ENCODE peak calls at places on chromosomes 6 and 20, in six cellular contexts. U is GM12865, E is RWPE1, R is Caco-2, I is SK-N-SH, S is osteocyte. F is an unnamed sample.
A peak's percentile ranks its signal among the peaks of the same experiment; 100 is the strongest.

GRCh38 chr6:5996701-5997419 is 9.9 kb downstream of the NRN1 start:
- DNase-seq in R (no peak), E (no peak), S (no peak), I (peak; percentile 77), U (no peak), F (no peak)

GRCh38 chr6:40492126-40492525 is 95.0 kb downstream of the LRFN2 start:
- DNase-seq in E (no peak), R (no peak), S (no peak), U (no peak), I (peak; percentile 66), F (no peak)

GRCh38 chr6:36245572-36246031 is 24.3 kb upstream of the PNPLA1 start:
- DNase-seq in E (no peak), I (peak; percentile 65), S (no peak), U (no peak), R (no peak), F (no peak)

GRCh38 chr6:163648868-163649267 is 234.3 kb downstream of the QKI start:
- DNase-seq in U (no peak), I (no peak), R (no peak), E (no peak), S (no peak), F (no peak)

GRCh38 chr6:169250660-169251059 is 3.0 kb downstream of the THBS2 start:
- DNase-seq in I (no peak), E (peak; percentile 70), S (peak; percentile 84), U (no peak), R (peak; percentile 33), F (no peak)

GRCh38 chr6:116596815-116597214 is 19.5 kb upstream of the RSPH4A start:
- DNase-seq in E (no peak), R (no peak), U (no peak), I (no peak), S (no peak), F (no peak)

GRCh38 chr20:41391587-41392001 is 25.0 kb upstream of the EMILIN3 start:
- DNase-seq in R (peak; percentile 82), I (no peak), S (no peak), U (no peak), E (peak; percentile 74), F (no peak)

GRCh38 chr6:7805828-7806227 is 79.9 kb downstream of the BMP6 start:
- DNase-seq in E (no peak), R (no peak), S (no peak), U (no peak), I (no peak), F (no peak)

GRCh38 chr20:35743693-35744491 is 1.8 kb upstream of the RBM39 start:
- DNase-seq in U (peak; percentile 62), S (no peak), R (no peak), E (no peak), I (no peak), F (no peak)

GRCh38 chr20:43752561-43753301 is 25.9 kb upstream of the GTSF1L start:
- DNase-seq in E (no peak), R (no peak), I (no peak), U (peak; percentile 96), S (no peak), F (peak; percentile 78)

GRCh38 chr6:140256213-140256612 is 881.8 kb upstream of the CITED2 start:
- DNase-seq in U (no peak), S (no peak), E (no peak), I (no peak), R (no peak), F (no peak)

GRCh38 chr20:25146976-25147375 is 48.5 kb upstream of the ENTPD6 start:
- DNase-seq in E (no peak), U (no peak), I (no peak), R (no peak), S (no peak), F (no peak)

GRCh38 chr20:5945963-5946362 is 4.4 kb downstream of the TRMT6 start:
- DNase-seq in S (no peak), I (no peak), E (peak; percentile 81), R (no peak), U (no peak), F (no peak)

GRCh38 chr20:45867811-45868176 is 10.4 kb downstream of the ZSWIM3 start:
- DNase-seq in R (no peak), S (no peak), I (no peak), E (peak; percentile 89), U (no peak), F (no peak)

GRCh38 chr6:6746334-6746969 is 157.9 kb downstream of the LY86 start:
- DNase-seq in E (no peak), S (no peak), I (no peak), R (no peak), U (no peak), F (no peak)

GRCh38 chr6:168922436-168922835 is 331.2 kb downstream of the THBS2 start:
- DNase-seq in R (no peak), S (peak; percentile 56), I (no peak), E (no peak), U (no peak), F (no peak)

GRCh38 chr6:66189915-66190314 is 482.9 kb upstream of the EYS start:
- DNase-seq in I (no peak), U (no peak), R (no peak), E (no peak), S (no peak), F (no peak)

GRCh38 chr20:59955131-59955796 is 3.0 kb upstream of the CDH26 start:
- DNase-seq in I (no peak), U (peak; percentile 16), S (no peak), E (peak; percentile 39), R (peak; percentile 72), F (no peak)

GRCh38 chr20:51318058-51318960 is 224.2 kb downstream of the NFATC2 start:
- DNase-seq in I (peak; percentile 78), S (no peak), E (peak; percentile 34), U (peak; percentile 10), R (no peak), F (no peak)

DNA sequence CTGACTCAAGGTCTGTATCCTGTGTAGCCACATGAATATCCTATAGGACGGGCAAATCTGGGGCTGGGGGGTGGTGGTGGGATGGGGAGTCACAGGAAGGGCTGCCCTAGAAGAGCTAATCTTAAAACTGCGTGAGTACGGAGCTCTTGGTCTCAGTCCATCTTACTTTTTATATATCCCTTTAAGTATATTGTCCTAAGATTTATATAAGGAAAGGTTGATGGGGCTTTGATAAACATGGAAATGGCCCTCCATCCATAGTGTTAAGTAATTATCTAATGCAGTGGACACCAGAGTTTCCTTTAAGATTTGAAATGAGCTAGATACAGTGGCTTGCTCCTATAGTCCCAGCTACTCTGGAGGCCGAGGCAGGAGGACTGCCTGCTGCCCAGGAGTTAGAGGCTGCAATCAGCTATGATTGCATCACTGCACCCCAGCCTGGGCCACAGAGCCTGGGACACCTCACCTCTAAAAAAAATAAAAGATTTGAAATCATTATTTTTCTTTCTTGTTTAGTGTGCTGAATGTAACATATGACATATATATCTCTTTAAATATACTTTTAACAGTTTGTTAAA is 24.2 kb upstream of the DYNLRB1 start:
- DNase-seq in I (no peak), S (no peak), U (no peak), R (no peak), E (no peak), F (no peak)
- TF ChIP-seq CTCF in I (no peak), S (no peak), U (no peak), R (no peak), E (no peak), F (no peak)

GRCh38 chr20:10433623-10434466 is at the start of gene MKKS:
- DNase-seq in I (peak; percentile 90), E (peak; percentile 80), R (peak; percentile 92), S (peak; percentile 95), U (peak; percentile 95), F (peak; percentile 84)

GRCh38 chr20:10434832-10435812 is at the start of gene SLX4IP:
- DNase-seq in R (peak; percentile 97), U (peak; percentile 98), E (peak; percentile 83), I (peak; percentile 75), S (peak; percentile 94), F (peak; percentile 92)

GRCh38 chr20:10436053-10436699 is 1.1 kb downstream of the SLX4IP start:
- DNase-seq in I (no peak), U (no peak), E (no peak), R (no peak), S (no peak), F (no peak)

GRCh38 chr20:10433014-10433622 is 904 bp downstream of the MKKS start:
- DNase-seq in U (peak; percentile 23), I (peak; percentile 35), S (no peak), R (no peak), E (no peak), F (no peak)

DNA sequence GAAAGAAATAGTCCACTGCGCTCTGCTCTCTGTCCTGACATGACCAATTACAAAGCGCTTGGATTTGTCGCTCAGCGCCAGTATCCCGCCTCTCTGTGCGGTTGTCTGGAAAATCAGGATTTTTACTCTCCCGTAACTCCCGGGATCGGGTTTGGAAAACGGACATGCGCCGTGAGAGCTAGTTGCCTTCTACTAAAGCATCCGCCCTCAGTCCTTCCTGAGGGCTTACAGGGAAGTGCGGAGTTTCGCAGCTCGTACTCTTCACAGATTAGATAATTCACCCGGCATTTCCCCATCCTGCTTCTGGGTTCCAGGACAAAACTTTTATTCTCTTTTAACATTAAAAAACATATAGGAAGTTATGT is 427 bp upstream of the MKKS start:
- DNase-seq in I (peak; percentile 87), R (peak; percentile 97), U (peak; percentile 96), S (peak; percentile 97), E (peak; percentile 93), F (peak; percentile 93)
- TF ChIP-seq CTCF in I (no peak), R (no peak), U (no peak), S (no peak), E (no peak), F (no peak)

GRCh38 chr6:64280569-64280968 is 645.0 kb downstream of the PHF3 start:
- DNase-seq in U (peak; percentile 29), R (no peak), I (peak; percentile 6), E (peak; percentile 8), S (no peak), F (no peak)
- TF ChIP-seq CTCF in U (peak; percentile 37), R (peak; percentile 55), I (peak; percentile 75), E (peak; percentile 28), S (peak; percentile 53), F (no peak)

GRCh38 chr20:19244291-19244690 is 31.8 kb downstream of the SLC24A3 start:
- DNase-seq in I (no peak), E (no peak), U (no peak), S (no peak), R (peak; percentile 65), F (no peak)
- TF ChIP-seq CTCF in I (no peak), E (no peak), U (no peak), S (no peak), R (no peak), F (no peak)

GRCh38 chr6:150203871-150204545 is 61.2 kb downstream of the PPP1R14C start:
- DNase-seq in R (no peak), I (no peak), E (no peak), U (no peak), S (no peak), F (no peak)
- TF ChIP-seq CTCF in R (no peak), I (no peak), E (no peak), U (no peak), S (no peak), F (no peak)